ENCODE peak calls at places on chromosomes 13 and 19, in five cellular contexts. J, O, V, K and Y are unnamed samples.

GRCh38 chr13:36834299-36834698 is 15.3 kb downstream of the RFXAP start:
- DNase-seq in J (no peak), O (no peak), V (no peak), K (no peak), Y (no peak)

GRCh38 chr19:47593860-47594259 is 15.1 kb upstream of the BICRA start:
- DNase-seq in J (no peak), O (no peak), V (no peak), K (no peak), Y (no peak)

GRCh38 chr13:32587014-32587773 is 942 bp downstream of the PDS5B start:
- DNase-seq in J (peak), O (no peak), V (peak), K (peak), Y (no peak)

GRCh38 chr19:55552206-55552605 is 6.9 kb upstream of the SBK3 start:
- DNase-seq in J (no peak), O (no peak), V (no peak), K (no peak), Y (no peak)

GRCh38 chr13:75913925-75914324 is 277.8 kb downstream of the LMO7 start:
- DNase-seq in J (no peak), O (no peak), V (no peak), K (no peak), Y (no peak)

GRCh38 chr19:32138416-32138815 is 207.0 kb upstream of the ZNF507 start:
- DNase-seq in J (no peak), O (no peak), V (no peak), K (no peak), Y (no peak)

GRCh38 chr19:17933414-17934129 is 757 bp downstream of the CCDC124 start:
- DNase-seq in J (no peak), O (no peak), V (no peak), K (no peak), Y (peak)

GRCh38 chr19:15123900-15124299 is 16.7 kb downstream of the SYDE1 start:
- DNase-seq in J (peak), O (no peak), V (no peak), K (no peak), Y (peak)

GRCh38 chr19:45973564-45974338 is at the start of gene NOVA2:
- DNase-seq in J (peak), O (no peak), V (no peak), K (peak), Y (no peak)
- H3K4me3 ChIP-seq in J (peak), O (no peak), V (peak), K (peak), Y (no peak)

GRCh38 chr19:50213925-50214324 is 10.5 kb downstream of the MYH14 start:
- DNase-seq in J (no peak), O (no peak), V (no peak), K (no peak), Y (no peak)

GRCh38 chr19:50215820-50216219 is 12.4 kb downstream of the MYH14 start:
- DNase-seq in J (no peak), O (no peak), V (no peak), K (no peak), Y (no peak)

GRCh38 chr19:50210425-50210824 is 7.0 kb downstream of the MYH14 start:
- DNase-seq in J (no peak), O (no peak), V (no peak), K (no peak), Y (no peak)

GRCh38 chr19:50209131-50209530 is 5.7 kb downstream of the MYH14 start:
- DNase-seq in J (no peak), O (no peak), V (no peak), K (no peak), Y (no peak)

GRCh38 chr19:50214699-50215543 is 11.5 kb downstream of the MYH14 start:
- DNase-seq in J (no peak), O (no peak), V (no peak), K (peak), Y (no peak)
- H3K4me3 ChIP-seq in J (no peak), O (no peak), V (no peak), K (peak), Y (no peak)

GRCh38 chr19:19778666-19779065 is 42.9 kb downstream of the ZNF506 start:
- DNase-seq in J (no peak), O (no peak), V (no peak), K (no peak), Y (no peak)
- H3K4me3 ChIP-seq in J (no peak), O (no peak), V (no peak), K (no peak), Y (no peak)

DNA sequence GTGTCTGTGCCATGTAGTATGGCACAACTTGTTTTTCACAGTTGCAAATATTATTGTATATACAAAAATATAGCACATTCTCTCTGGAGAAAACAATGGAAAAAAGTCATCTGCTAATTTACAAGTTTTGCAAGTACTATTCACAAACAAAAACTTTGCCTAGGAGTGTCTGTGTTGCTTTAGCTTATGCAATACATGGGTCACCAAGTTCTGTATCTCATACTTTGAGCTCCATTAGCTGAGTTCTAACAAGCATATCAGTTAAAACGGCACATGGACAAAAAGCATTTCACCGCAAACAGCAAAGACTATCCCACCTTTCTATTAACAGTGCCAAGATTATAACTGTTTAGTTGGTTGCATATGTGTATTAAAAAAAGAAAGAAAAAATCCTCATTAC is 4.6 kb downstream of the SPRY2 start:
- DNase-seq in J (no peak), O (no peak), V (no peak), K (no peak), Y (no peak)
- H3K4me3 ChIP-seq in J (peak), O (peak), V (peak), K (peak), Y (no peak)

GRCh38 chr19:13796301-13797057 is 1.2 kb downstream of the ZSWIM4 start:
- DNase-seq in J (peak), O (peak), V (peak), K (peak), Y (no peak)

GRCh38 chr19:13794752-13795589 is at the start of gene ZSWIM4:
- DNase-seq in J (peak), O (peak), V (peak), K (peak), Y (peak)

GRCh38 chr19:13795595-13796300 is 505 bp downstream of the ZSWIM4 start:
- DNase-seq in J (no peak), O (no peak), V (no peak), K (peak), Y (no peak)

GRCh38 chr19:13797870-13798269 is 2.6 kb downstream of the ZSWIM4 start:
- DNase-seq in J (no peak), O (no peak), V (peak), K (peak), Y (no peak)

GRCh38 chr19:13797058-13797440 is 1.8 kb downstream of the ZSWIM4 start:
- DNase-seq in J (no peak), O (no peak), V (no peak), K (no peak), Y (no peak)
- H3K4me3 ChIP-seq in J (peak), O (peak), V (peak), K (peak), Y (no peak)